ENCODE peak calls at places on chromosomes 4 and X, in eight cellular contexts. One of them, this sample, is unnamed. For H3K4me1, the result is how much of the 10 kb centered on the place peaks cover.

GRCh38 chrX:130120321-130120731 is 10.0 kb upstream of the ELF4 start:
- DNase-seq in endothelial cell of umbilical vein: peak
- DNase-seq in aorta: no peak
- DNase-seq in neuronal stem cell: no peak
- DNase-seq in PC-3: no peak
- DNase-seq in adipocyte: peak
- DNase-seq in mesendoderm: peak
- DNase-seq in heart left ventricle: peak
- DNase-seq in this sample: peak

GRCh38 chrX:140525448-140525847 is 20.6 kb upstream of the SOX3 start:
- DNase-seq in endothelial cell of umbilical vein: no peak
- DNase-seq in aorta: no peak
- DNase-seq in neuronal stem cell: no peak
- DNase-seq in PC-3: no peak
- DNase-seq in adipocyte: no peak
- DNase-seq in mesendoderm: peak
- DNase-seq in heart left ventricle: no peak
- DNase-seq in this sample: no peak

GRCh38 chrX:118360429-118361125 is 14.7 kb downstream of the WDR44 start:
- DNase-seq in endothelial cell of umbilical vein: peak
- DNase-seq in aorta: no peak
- DNase-seq in neuronal stem cell: no peak
- DNase-seq in PC-3: peak
- DNase-seq in adipocyte: no peak
- DNase-seq in mesendoderm: peak
- DNase-seq in heart left ventricle: no peak
- DNase-seq in this sample: no peak

GRCh38 chr4:152536545-152537182 is 772 bp upstream of the FBXW7 start:
- DNase-seq in endothelial cell of umbilical vein: no peak
- DNase-seq in aorta: no peak
- DNase-seq in neuronal stem cell: no peak
- DNase-seq in PC-3: peak
- DNase-seq in adipocyte: peak
- DNase-seq in mesendoderm: no peak
- DNase-seq in heart left ventricle: no peak
- DNase-seq in this sample: peak

GRCh38 chr4:15343000-15343399 is 84.8 kb upstream of the C1QTNF7 start:
- DNase-seq in endothelial cell of umbilical vein: no peak
- DNase-seq in aorta: no peak
- DNase-seq in neuronal stem cell: no peak
- DNase-seq in PC-3: no peak
- DNase-seq in adipocyte: no peak
- DNase-seq in mesendoderm: no peak
- DNase-seq in heart left ventricle: no peak
- DNase-seq in this sample: no peak

GRCh38 chrX:6460893-6461490 is 73.9 kb downstream of the VCX3A start:
- DNase-seq in endothelial cell of umbilical vein: no peak
- DNase-seq in aorta: no peak
- DNase-seq in neuronal stem cell: no peak
- DNase-seq in PC-3: no peak
- DNase-seq in adipocyte: no peak
- DNase-seq in mesendoderm: peak
- DNase-seq in heart left ventricle: no peak
- DNase-seq in this sample: no peak

GRCh38 chr4:158193171-158193749 is 17.0 kb upstream of the TMEM144 start:
- DNase-seq in endothelial cell of umbilical vein: peak
- DNase-seq in aorta: no peak
- DNase-seq in neuronal stem cell: peak
- DNase-seq in PC-3: peak
- DNase-seq in adipocyte: peak
- DNase-seq in mesendoderm: peak
- DNase-seq in heart left ventricle: no peak
- DNase-seq in this sample: no peak

GRCh38 chrX:134020910-134021309 is 35.5 kb upstream of the GPC3 start:
- DNase-seq in endothelial cell of umbilical vein: no peak
- DNase-seq in aorta: no peak
- DNase-seq in neuronal stem cell: no peak
- DNase-seq in PC-3: no peak
- DNase-seq in adipocyte: no peak
- DNase-seq in mesendoderm: peak
- DNase-seq in heart left ventricle: no peak
- DNase-seq in this sample: no peak

GRCh38 chr4:186144180-186144579 is 39.7 kb downstream of the FAM149A start:
- DNase-seq in endothelial cell of umbilical vein: peak
- DNase-seq in aorta: peak
- DNase-seq in neuronal stem cell: peak
- DNase-seq in PC-3: peak
- DNase-seq in adipocyte: peak
- DNase-seq in mesendoderm: peak
- DNase-seq in heart left ventricle: no peak
- DNase-seq in this sample: no peak

DNA sequence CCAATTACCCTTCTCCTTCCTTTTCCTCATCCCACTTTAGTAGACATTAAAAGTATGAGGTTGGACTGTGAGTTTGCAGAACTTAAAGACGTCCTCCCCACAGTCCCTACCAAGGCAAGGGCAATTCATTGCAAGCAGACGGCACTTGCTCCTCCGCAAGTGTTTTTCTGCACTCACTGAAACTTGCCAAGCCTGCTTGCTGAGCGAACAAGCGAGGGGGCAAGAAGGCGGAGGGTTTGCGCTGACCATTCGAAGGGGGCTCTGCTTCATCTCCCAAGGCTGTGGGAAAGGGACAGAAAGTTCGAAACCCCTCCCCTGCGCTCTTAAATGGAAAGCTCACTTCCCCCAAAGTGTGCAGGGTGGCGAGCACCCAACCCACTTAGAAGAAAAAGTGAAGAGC is 1.5 kb downstream of the MID1 start:
- DNase-seq in endothelial cell of umbilical vein: peak
- DNase-seq in aorta: no peak
- DNase-seq in neuronal stem cell: no peak
- DNase-seq in PC-3: peak
- DNase-seq in adipocyte: peak
- DNase-seq in mesendoderm: no peak
- DNase-seq in heart left ventricle: no peak
- DNase-seq in this sample: no peak
- H3K4me1 ChIP-seq in endothelial cell of umbilical vein: under half
- H3K4me1 ChIP-seq in aorta: under half
- H3K4me1 ChIP-seq in neuronal stem cell: under half
- H3K4me1 ChIP-seq in PC-3: under half
- H3K4me1 ChIP-seq in adipocyte: under half
- H3K4me1 ChIP-seq in mesendoderm: under half
- H3K4me1 ChIP-seq in heart left ventricle: under half
- H3K4me1 ChIP-seq in this sample: under half

GRCh38 chr4:94451669-94452475 is at the start of gene PDLIM5:
- DNase-seq in endothelial cell of umbilical vein: peak
- DNase-seq in aorta: peak
- DNase-seq in neuronal stem cell: peak
- DNase-seq in PC-3: peak
- DNase-seq in adipocyte: peak
- DNase-seq in mesendoderm: peak
- DNase-seq in heart left ventricle: peak
- DNase-seq in this sample: peak

GRCh38 chr4:94452476-94453300 is 946 bp downstream of the PDLIM5 start:
- DNase-seq in endothelial cell of umbilical vein: peak
- DNase-seq in aorta: peak
- DNase-seq in neuronal stem cell: peak
- DNase-seq in PC-3: peak
- DNase-seq in adipocyte: peak
- DNase-seq in mesendoderm: peak
- DNase-seq in heart left ventricle: peak
- DNase-seq in this sample: no peak

GRCh38 chr4:94454405-94454804 is 2.7 kb downstream of the PDLIM5 start:
- DNase-seq in endothelial cell of umbilical vein: peak
- DNase-seq in aorta: no peak
- DNase-seq in neuronal stem cell: no peak
- DNase-seq in PC-3: peak
- DNase-seq in adipocyte: peak
- DNase-seq in mesendoderm: no peak
- DNase-seq in heart left ventricle: no peak
- DNase-seq in this sample: no peak

GRCh38 chr4:94455081-94455480 is 3.3 kb downstream of the PDLIM5 start:
- DNase-seq in endothelial cell of umbilical vein: peak
- DNase-seq in aorta: peak
- DNase-seq in neuronal stem cell: no peak
- DNase-seq in PC-3: peak
- DNase-seq in adipocyte: peak
- DNase-seq in mesendoderm: no peak
- DNase-seq in heart left ventricle: peak
- DNase-seq in this sample: no peak

DNA sequence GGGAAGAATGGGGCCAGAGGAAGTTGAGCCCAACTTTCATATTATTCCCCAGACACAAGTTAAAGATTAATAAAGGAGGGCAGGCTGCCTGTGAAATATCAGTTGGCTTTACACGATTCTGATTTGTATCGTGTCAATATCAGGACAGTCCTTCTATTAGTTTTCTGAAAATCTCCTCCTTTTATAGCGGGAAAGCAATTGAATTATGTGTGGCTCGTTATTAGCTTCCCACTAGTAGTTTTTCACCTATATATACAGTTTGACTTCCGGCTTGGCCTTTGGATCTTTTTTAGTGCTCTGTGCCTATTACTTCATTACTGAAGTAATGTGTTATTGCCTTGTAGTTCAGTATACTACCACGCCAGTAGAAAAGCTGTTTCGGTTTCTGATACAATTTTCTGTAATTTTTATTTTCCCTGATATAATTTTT is 1.8 kb downstream of the PDLIM5 start:
- DNase-seq in endothelial cell of umbilical vein: peak
- DNase-seq in aorta: no peak
- DNase-seq in neuronal stem cell: no peak
- DNase-seq in PC-3: peak
- DNase-seq in adipocyte: peak
- DNase-seq in mesendoderm: no peak
- DNase-seq in heart left ventricle: no peak
- DNase-seq in this sample: no peak
- H3K4me3 ChIP-seq in endothelial cell of umbilical vein: peak
- H3K4me3 ChIP-seq in aorta: peak
- H3K4me3 ChIP-seq in neuronal stem cell: no peak
- H3K4me3 ChIP-seq in PC-3: peak
- H3K4me3 ChIP-seq in adipocyte: peak
- H3K4me3 ChIP-seq in mesendoderm: no peak
- H3K4me3 ChIP-seq in heart left ventricle: peak
- H3K4me3 ChIP-seq in this sample: no peak

GRCh38 chr4:118749347-118749988 is 64.3 kb downstream of the METTL14 start:
- DNase-seq in endothelial cell of umbilical vein: no peak
- DNase-seq in aorta: no peak
- DNase-seq in neuronal stem cell: no peak
- DNase-seq in PC-3: no peak
- DNase-seq in adipocyte: no peak
- DNase-seq in mesendoderm: no peak
- DNase-seq in heart left ventricle: no peak
- DNase-seq in this sample: no peak

GRCh38 chr4:118753685-118754084 is 68.5 kb downstream of the METTL14 start:
- DNase-seq in endothelial cell of umbilical vein: no peak
- DNase-seq in aorta: no peak
- DNase-seq in neuronal stem cell: no peak
- DNase-seq in PC-3: no peak
- DNase-seq in adipocyte: no peak
- DNase-seq in mesendoderm: no peak
- DNase-seq in heart left ventricle: no peak
- DNase-seq in this sample: no peak

GRCh38 chr4:118752551-118752950 is 67.4 kb downstream of the METTL14 start:
- DNase-seq in endothelial cell of umbilical vein: peak
- DNase-seq in aorta: no peak
- DNase-seq in neuronal stem cell: no peak
- DNase-seq in PC-3: no peak
- DNase-seq in adipocyte: no peak
- DNase-seq in mesendoderm: no peak
- DNase-seq in heart left ventricle: no peak
- DNase-seq in this sample: no peak

GRCh38 chr4:118753096-118753495 is 67.9 kb downstream of the METTL14 start:
- DNase-seq in endothelial cell of umbilical vein: no peak
- DNase-seq in aorta: no peak
- DNase-seq in neuronal stem cell: no peak
- DNase-seq in PC-3: no peak
- DNase-seq in adipocyte: no peak
- DNase-seq in mesendoderm: no peak
- DNase-seq in heart left ventricle: no peak
- DNase-seq in this sample: no peak

DNA sequence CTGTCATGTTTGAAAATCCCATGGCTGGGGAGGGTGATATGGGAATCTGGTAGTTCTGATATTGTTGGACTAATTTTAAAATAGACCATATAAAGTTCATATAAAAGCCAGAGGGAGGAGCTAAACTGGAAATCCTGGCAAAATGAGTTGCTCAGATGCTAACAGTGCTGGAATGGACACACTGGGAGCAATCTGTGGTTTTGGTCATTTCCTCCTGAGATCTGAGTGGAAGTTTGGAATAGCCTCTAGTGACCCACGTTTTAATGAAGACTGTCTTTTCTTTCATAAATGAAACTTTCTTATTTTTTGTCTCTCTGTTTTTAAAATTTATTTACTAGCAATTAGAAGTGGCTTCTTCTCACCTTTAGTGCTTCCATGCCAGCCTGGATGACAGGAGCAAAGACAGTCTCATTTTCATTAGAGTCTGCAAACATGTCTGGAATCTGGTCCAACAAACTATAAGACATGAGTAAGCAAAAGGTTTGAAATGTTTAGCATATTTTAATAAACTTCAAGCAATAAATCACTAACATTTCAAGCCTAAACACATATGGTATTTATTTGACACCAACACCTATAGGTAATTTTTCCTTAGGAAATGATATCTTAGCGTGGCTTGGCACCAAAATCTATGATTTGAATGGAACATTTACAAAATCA is 66.6 kb downstream of the METTL14 start:
- DNase-seq in endothelial cell of umbilical vein: no peak
- DNase-seq in aorta: peak
- DNase-seq in neuronal stem cell: no peak
- DNase-seq in PC-3: no peak
- DNase-seq in adipocyte: no peak
- DNase-seq in mesendoderm: no peak
- DNase-seq in heart left ventricle: no peak
- DNase-seq in this sample: no peak
- H3K4me1 ChIP-seq in endothelial cell of umbilical vein: under half
- H3K4me1 ChIP-seq in aorta: under half
- H3K4me1 ChIP-seq in neuronal stem cell: under half
- H3K4me1 ChIP-seq in PC-3: under half
- H3K4me1 ChIP-seq in adipocyte: under half
- H3K4me1 ChIP-seq in mesendoderm: under half
- H3K4me1 ChIP-seq in heart left ventricle: under half
- H3K4me1 ChIP-seq in this sample: under half

DNA sequence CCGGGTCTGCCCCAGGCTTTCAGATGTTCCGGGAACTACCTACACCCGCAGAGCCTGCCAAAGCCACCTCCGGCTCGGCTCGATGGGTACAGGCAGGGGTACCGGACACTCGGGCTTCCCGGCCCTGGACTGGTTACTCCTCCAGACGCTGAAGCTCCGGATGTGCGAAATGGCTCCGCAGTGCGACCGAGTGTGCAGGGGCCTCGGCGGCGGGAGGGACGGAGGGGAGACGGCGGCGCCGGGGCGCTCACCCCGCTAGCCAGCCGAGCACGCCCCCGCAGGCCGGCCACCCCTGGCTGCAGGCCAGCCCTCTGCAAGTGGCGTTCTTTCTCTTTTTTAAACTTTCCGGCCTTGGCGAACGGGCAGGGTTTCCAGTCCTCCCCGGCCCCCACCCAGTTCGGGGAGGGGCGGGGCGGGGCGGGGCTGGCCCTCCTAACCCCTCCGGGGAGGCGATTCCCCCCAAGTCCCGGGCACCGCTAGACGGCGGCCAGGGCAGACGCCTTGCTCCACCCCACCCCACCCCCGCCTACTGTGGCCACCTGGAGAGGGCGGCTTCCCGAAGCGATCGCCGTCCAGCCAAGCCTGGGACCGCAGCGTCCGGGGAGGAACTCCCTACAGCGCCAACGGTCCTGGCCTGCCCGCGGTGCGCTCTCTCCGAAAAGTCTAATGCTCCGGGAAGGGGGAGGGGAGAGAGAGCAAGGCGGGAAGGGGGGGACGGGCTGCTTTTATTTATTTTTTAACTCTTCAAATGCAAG is 7.5 kb downstream of the BCOR start:
- DNase-seq in endothelial cell of umbilical vein: peak
- DNase-seq in aorta: peak
- DNase-seq in neuronal stem cell: no peak
- DNase-seq in PC-3: no peak
- DNase-seq in adipocyte: no peak
- DNase-seq in mesendoderm: peak
- DNase-seq in heart left ventricle: peak
- DNase-seq in this sample: no peak
- H3K4me3 ChIP-seq in endothelial cell of umbilical vein: no peak
- H3K4me3 ChIP-seq in aorta: peak
- H3K4me3 ChIP-seq in neuronal stem cell: no peak
- H3K4me3 ChIP-seq in PC-3: peak
- H3K4me3 ChIP-seq in adipocyte: peak
- H3K4me3 ChIP-seq in mesendoderm: no peak
- H3K4me3 ChIP-seq in heart left ventricle: peak
- H3K4me3 ChIP-seq in this sample: no peak